ENCODE peak calls at places on chromosomes 16 and 17, in eight cellular contexts. One of them, this sample, is unnamed.

GRCh38 chr17:55540414-55541091 is 29.3 kb upstream of the SMIM36 start:
- DNase-seq in epithelial cell of esophagus: peak; percentile 57
- DNase-seq in neural progenitor cell: no peak
- DNase-seq in T-helper 2 cell: no peak
- DNase-seq in skeletal muscle cell: peak; percentile 43
- DNase-seq in H1: no peak
- DNase-seq in fibroblast of lung: peak; percentile 17
- DNase-seq in sigmoid colon: no peak
- DNase-seq in this sample: no peak

GRCh38 chr17:40514013-40514875 is 12.8 kb upstream of the TNS4 start:
- DNase-seq in epithelial cell of esophagus: no peak
- DNase-seq in neural progenitor cell: no peak
- DNase-seq in skeletal muscle cell: no peak
- DNase-seq in fibroblast of lung: no peak
- DNase-seq in T-helper 2 cell: no peak
- DNase-seq in H1: no peak
- DNase-seq in sigmoid colon: peak; percentile 33
- DNase-seq in this sample: no peak

GRCh38 chr17:4900231-4901107 is 1.1 kb downstream of the C17orf107 start:
- DNase-seq in skeletal muscle cell: no peak
- DNase-seq in sigmoid colon: no peak
- DNase-seq in T-helper 2 cell: peak; percentile 66
- DNase-seq in epithelial cell of esophagus: no peak
- DNase-seq in H1: no peak
- DNase-seq in neural progenitor cell: peak; percentile 70
- DNase-seq in fibroblast of lung: no peak
- DNase-seq in this sample: peak; percentile 93

GRCh38 chr17:77838748-77839147 is 119.8 kb upstream of the TNRC6C start:
- DNase-seq in sigmoid colon: peak; percentile 19
- DNase-seq in neural progenitor cell: no peak
- DNase-seq in fibroblast of lung: no peak
- DNase-seq in epithelial cell of esophagus: no peak
- DNase-seq in T-helper 2 cell: no peak
- DNase-seq in H1: no peak
- DNase-seq in skeletal muscle cell: no peak
- DNase-seq in this sample: no peak

GRCh38 chr16:568401-569258 is 1.1 kb upstream of the PIGQ start:
- DNase-seq in sigmoid colon: no peak
- DNase-seq in fibroblast of lung: no peak
- DNase-seq in epithelial cell of esophagus: no peak
- DNase-seq in skeletal muscle cell: no peak
- DNase-seq in T-helper 2 cell: no peak
- DNase-seq in H1: no peak
- DNase-seq in neural progenitor cell: no peak
- DNase-seq in this sample: peak; percentile 72

GRCh38 chr17:601462-602303 is 113.0 kb downstream of the VPS53 start:
- DNase-seq in epithelial cell of esophagus: no peak
- DNase-seq in T-helper 2 cell: no peak
- DNase-seq in fibroblast of lung: peak; percentile 80
- DNase-seq in neural progenitor cell: no peak
- DNase-seq in skeletal muscle cell: peak; percentile 74
- DNase-seq in sigmoid colon: peak; percentile 73
- DNase-seq in H1: no peak
- DNase-seq in this sample: no peak

GRCh38 chr17:496761-497586 is 144.4 kb upstream of the RPH3AL start:
- DNase-seq in T-helper 2 cell: no peak
- DNase-seq in skeletal muscle cell: no peak
- DNase-seq in sigmoid colon: no peak
- DNase-seq in H1: no peak
- DNase-seq in neural progenitor cell: no peak
- DNase-seq in fibroblast of lung: no peak
- DNase-seq in epithelial cell of esophagus: no peak
- DNase-seq in this sample: no peak

GRCh38 chr17:39894681-39895376 is 23.6 kb downstream of the GSDMB start:
- DNase-seq in sigmoid colon: no peak
- DNase-seq in T-helper 2 cell: no peak
- DNase-seq in skeletal muscle cell: no peak
- DNase-seq in H1: no peak
- DNase-seq in epithelial cell of esophagus: no peak
- DNase-seq in fibroblast of lung: no peak
- DNase-seq in neural progenitor cell: no peak
- DNase-seq in this sample: no peak

GRCh38 chr17:21595086-21595485 is 97.2 kb upstream of the KCNJ18 start:
- DNase-seq in fibroblast of lung: no peak
- DNase-seq in sigmoid colon: no peak
- DNase-seq in H1: no peak
- DNase-seq in skeletal muscle cell: no peak
- DNase-seq in T-helper 2 cell: no peak
- DNase-seq in epithelial cell of esophagus: no peak
- DNase-seq in neural progenitor cell: no peak
- DNase-seq in this sample: no peak

GRCh38 chr17:41966453-41967140 is at the start of gene CNP:
- DNase-seq in skeletal muscle cell: peak; percentile 67
- DNase-seq in H1: no peak
- DNase-seq in sigmoid colon: peak; percentile 95
- DNase-seq in fibroblast of lung: peak; percentile 89
- DNase-seq in T-helper 2 cell: peak; percentile 83
- DNase-seq in epithelial cell of esophagus: peak; percentile 89
- DNase-seq in neural progenitor cell: peak; percentile 95
- DNase-seq in this sample: peak; percentile 98

GRCh38 chr16:31216552-31217530 is at the start of gene PYDC1:
- DNase-seq in T-helper 2 cell: no peak
- DNase-seq in neural progenitor cell: peak; percentile 47
- DNase-seq in epithelial cell of esophagus: no peak
- DNase-seq in fibroblast of lung: no peak
- DNase-seq in H1: no peak
- DNase-seq in skeletal muscle cell: no peak
- DNase-seq in sigmoid colon: no peak
- DNase-seq in this sample: peak; percentile 86

GRCh38 chr16:85662036-85662812 is 26.5 kb downstream of the GINS2 start:
- DNase-seq in T-helper 2 cell: no peak
- DNase-seq in sigmoid colon: peak; percentile 61
- DNase-seq in epithelial cell of esophagus: no peak
- DNase-seq in skeletal muscle cell: no peak
- DNase-seq in fibroblast of lung: no peak
- DNase-seq in neural progenitor cell: peak; percentile 92
- DNase-seq in H1: no peak
- DNase-seq in this sample: peak; percentile 50

GRCh38 chr16:1537763-1538289 is 4.4 kb downstream of the TMEM204 start:
- DNase-seq in T-helper 2 cell: peak; percentile 48
- DNase-seq in neural progenitor cell: no peak
- DNase-seq in sigmoid colon: no peak
- DNase-seq in skeletal muscle cell: no peak
- DNase-seq in H1: no peak
- DNase-seq in epithelial cell of esophagus: no peak
- DNase-seq in fibroblast of lung: no peak
- DNase-seq in this sample: no peak

GRCh38 chr16:8878523-8878911 is 3.6 kb upstream of the LITAFD start:
- DNase-seq in T-helper 2 cell: no peak
- DNase-seq in H1: no peak
- DNase-seq in skeletal muscle cell: peak; percentile 51
- DNase-seq in sigmoid colon: no peak
- DNase-seq in epithelial cell of esophagus: peak; percentile 94
- DNase-seq in fibroblast of lung: peak; percentile 55
- DNase-seq in neural progenitor cell: no peak
- DNase-seq in this sample: peak; percentile 67

GRCh38 chr16:89334461-89334860 is 117.0 kb downstream of the ZNF778 start:
- DNase-seq in skeletal muscle cell: no peak
- DNase-seq in neural progenitor cell: no peak
- DNase-seq in epithelial cell of esophagus: no peak
- DNase-seq in H1: no peak
- DNase-seq in fibroblast of lung: no peak
- DNase-seq in T-helper 2 cell: no peak
- DNase-seq in sigmoid colon: no peak
- DNase-seq in this sample: no peak

GRCh38 chr16:5058476-5058875 is 7.3 kb downstream of the C16orf89 start:
- DNase-seq in H1: no peak
- DNase-seq in fibroblast of lung: no peak
- DNase-seq in epithelial cell of esophagus: no peak
- DNase-seq in T-helper 2 cell: no peak
- DNase-seq in skeletal muscle cell: no peak
- DNase-seq in neural progenitor cell: peak; percentile 87
- DNase-seq in sigmoid colon: no peak
- DNase-seq in this sample: peak; percentile 93

GRCh38 chr17:79960788-79961522 is 74.7 kb downstream of the TBC1D16 start:
- DNase-seq in T-helper 2 cell: no peak
- DNase-seq in fibroblast of lung: no peak
- DNase-seq in skeletal muscle cell: no peak
- DNase-seq in sigmoid colon: no peak
- DNase-seq in neural progenitor cell: no peak
- DNase-seq in H1: no peak
- DNase-seq in epithelial cell of esophagus: peak; percentile 66
- DNase-seq in this sample: no peak

GRCh38 chr17:17493986-17494466 is 2.2 kb downstream of the RASD1 start:
- DNase-seq in T-helper 2 cell: no peak
- DNase-seq in H1: no peak
- DNase-seq in neural progenitor cell: peak; percentile 70
- DNase-seq in sigmoid colon: peak; percentile 12
- DNase-seq in fibroblast of lung: no peak
- DNase-seq in skeletal muscle cell: no peak
- DNase-seq in epithelial cell of esophagus: no peak
- DNase-seq in this sample: peak; percentile 42

GRCh38 chr17:238964-239259 is 57.5 kb upstream of the DOC2B start:
- DNase-seq in skeletal muscle cell: no peak
- DNase-seq in T-helper 2 cell: no peak
- DNase-seq in epithelial cell of esophagus: no peak
- DNase-seq in fibroblast of lung: no peak
- DNase-seq in neural progenitor cell: no peak
- DNase-seq in sigmoid colon: peak; percentile 25
- DNase-seq in H1: no peak
- DNase-seq in this sample: no peak

GRCh38 chr16:4240624-4241023 is 1.3 kb downstream of the SRL start:
- DNase-seq in neural progenitor cell: peak; percentile 39
- DNase-seq in epithelial cell of esophagus: no peak
- DNase-seq in sigmoid colon: no peak
- DNase-seq in T-helper 2 cell: no peak
- DNase-seq in skeletal muscle cell: no peak
- DNase-seq in fibroblast of lung: no peak
- DNase-seq in H1: no peak
- DNase-seq in this sample: peak; percentile 58

This sample was measured in H7.